ENCODE peak calls at places on chromosome 20, in six cellular contexts. O is tibial nerve, C is prostate gland, T is heart left ventricle, P is stomach, Z is HepG2. K is an unnamed sample. For H3K4me1, the result is how much of the 10 kb centered on the place peaks cover.

GRCh38 chr20:53319200-53319599 is 274.4 kb downstream of the ZNF217 start:
- DNase-seq in O (no peak), C (no peak), T (no peak), P (no peak), Z (no peak), K (no peak)

GRCh38 chr20:1824177-1824576 is 71.0 kb upstream of the SIRPA start:
- DNase-seq in O (no peak), C (no peak), T (no peak), P (no peak), Z (no peak), K (no peak)

GRCh38 chr20:13930246-13930645 is 60.2 kb downstream of the SEL1L2 start:
- DNase-seq in O (no peak), C (no peak), T (no peak), P (no peak), Z (no peak), K (no peak)

GRCh38 chr20:45857836-45858250 is 429 bp downstream of the ZSWIM3 start:
- DNase-seq in O (no peak), C (no peak), T (no peak), P (no peak), Z (no peak), K (no peak)

GRCh38 chr20:35447082-35447789 is 8.2 kb upstream of the CEP250 start:
- DNase-seq in O (peak), C (peak), T (peak), P (peak), Z (peak), K (peak)

GRCh38 chr20:64177787-64178186 is 13.5 kb downstream of the MYT1 start:
- DNase-seq in O (no peak), C (no peak), T (no peak), P (no peak), Z (no peak), K (no peak)

GRCh38 chr20:6126846-6127245 is 4.0 kb upstream of the FERMT1 start:
- DNase-seq in O (no peak), C (no peak), T (no peak), P (no peak), Z (no peak), K (no peak)

GRCh38 chr20:11328839-11329238 is 588.9 kb upstream of the BTBD3 start:
- DNase-seq in O (no peak), C (no peak), T (no peak), P (no peak), Z (no peak), K (no peak)

GRCh38 chr20:35395728-35396127 is 16.0 kb downstream of the UQCC1 start:
- DNase-seq in O (no peak), C (no peak), T (no peak), P (no peak), Z (no peak), K (no peak)

GRCh38 chr20:57040924-57041323 is 225.5 kb downstream of the BMP7 start:
- DNase-seq in O (no peak), C (peak), T (no peak), P (no peak), Z (no peak), K (no peak)

GRCh38 chr20:47019106-47019824 is 124.6 kb downstream of the EYA2 start:
- DNase-seq in O (peak), C (peak), T (no peak), P (no peak), Z (no peak), K (no peak)

GRCh38 chr20:1664911-1665310 is 7.3 kb upstream of the SIRPG start:
- DNase-seq in O (no peak), C (no peak), T (no peak), P (peak), Z (no peak), K (no peak)

GRCh38 chr20:45629496-45630100 is at the start of gene WFDC10A:
- DNase-seq in O (peak), C (no peak), T (peak), P (peak), Z (peak), K (no peak)

GRCh38 chr20:41408986-41409385 is 42.4 kb upstream of the EMILIN3 start:
- DNase-seq in O (no peak), C (no peak), T (peak), P (no peak), Z (no peak), K (no peak)

GRCh38 chr20:10414982-10415650 is 18.9 kb downstream of the MKKS start:
- DNase-seq in O (no peak), C (no peak), T (no peak), P (no peak), Z (no peak), K (no peak)

GRCh38 chr20:18986146-18986830 is 172.7 kb downstream of the SCP2D1 start:
- DNase-seq in O (no peak), C (no peak), T (no peak), P (no peak), Z (no peak), K (no peak)

GRCh38 chr20:13809373-13809772 is 24.5 kb downstream of the NDUFAF5 start:
- DNase-seq in O (no peak), C (no peak), T (no peak), P (no peak), Z (no peak), K (no peak)

GRCh38 chr20:53224851-53225250 is 252.7 kb downstream of the TSHZ2 start:
- DNase-seq in O (no peak), C (no peak), T (no peak), P (no peak), Z (no peak), K (no peak)

GRCh38 chr20:51368461-51369211 is 173.9 kb downstream of the NFATC2 start:
- DNase-seq in O (no peak), C (no peak), T (no peak), P (no peak), Z (no peak), K (no peak)

DNA sequence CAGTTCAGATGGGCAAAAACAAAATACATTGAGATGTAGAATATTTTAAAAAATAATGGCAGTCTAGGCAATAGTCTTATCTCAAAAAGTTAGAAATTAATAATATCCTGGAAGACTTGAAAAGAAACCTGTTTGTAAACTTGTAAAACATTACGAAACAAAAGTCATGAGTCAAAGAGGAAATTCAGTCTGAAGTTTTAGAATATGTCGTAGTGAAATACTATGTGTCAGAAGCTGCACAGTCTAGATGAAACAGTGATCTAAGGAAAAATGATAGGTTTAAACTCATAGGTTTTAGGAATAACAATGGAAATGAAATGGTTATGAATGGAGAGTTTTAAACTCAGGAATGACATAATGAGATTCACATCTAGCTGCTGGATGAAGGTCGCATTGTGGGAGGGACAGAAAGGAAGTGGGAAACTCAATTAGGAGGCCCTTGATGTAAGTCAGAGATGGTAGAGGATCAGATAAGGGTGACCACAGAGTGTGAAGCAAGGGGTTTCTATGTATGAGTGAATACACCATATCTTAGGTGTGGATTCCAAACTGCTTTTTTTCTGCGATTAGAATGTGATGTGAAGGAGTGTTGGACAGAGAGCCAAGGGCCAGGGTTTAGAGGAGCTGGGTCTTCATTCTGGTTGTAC is 2.8 kb downstream of the SNRPB2 start:
- DNase-seq in O (no peak), C (no peak), T (no peak), P (no peak), Z (no peak), K (no peak)
- H3K4me1 ChIP-seq in O (half or more), C (under half), T (under half), P (under half), Z (under half), K (under half)

DNA sequence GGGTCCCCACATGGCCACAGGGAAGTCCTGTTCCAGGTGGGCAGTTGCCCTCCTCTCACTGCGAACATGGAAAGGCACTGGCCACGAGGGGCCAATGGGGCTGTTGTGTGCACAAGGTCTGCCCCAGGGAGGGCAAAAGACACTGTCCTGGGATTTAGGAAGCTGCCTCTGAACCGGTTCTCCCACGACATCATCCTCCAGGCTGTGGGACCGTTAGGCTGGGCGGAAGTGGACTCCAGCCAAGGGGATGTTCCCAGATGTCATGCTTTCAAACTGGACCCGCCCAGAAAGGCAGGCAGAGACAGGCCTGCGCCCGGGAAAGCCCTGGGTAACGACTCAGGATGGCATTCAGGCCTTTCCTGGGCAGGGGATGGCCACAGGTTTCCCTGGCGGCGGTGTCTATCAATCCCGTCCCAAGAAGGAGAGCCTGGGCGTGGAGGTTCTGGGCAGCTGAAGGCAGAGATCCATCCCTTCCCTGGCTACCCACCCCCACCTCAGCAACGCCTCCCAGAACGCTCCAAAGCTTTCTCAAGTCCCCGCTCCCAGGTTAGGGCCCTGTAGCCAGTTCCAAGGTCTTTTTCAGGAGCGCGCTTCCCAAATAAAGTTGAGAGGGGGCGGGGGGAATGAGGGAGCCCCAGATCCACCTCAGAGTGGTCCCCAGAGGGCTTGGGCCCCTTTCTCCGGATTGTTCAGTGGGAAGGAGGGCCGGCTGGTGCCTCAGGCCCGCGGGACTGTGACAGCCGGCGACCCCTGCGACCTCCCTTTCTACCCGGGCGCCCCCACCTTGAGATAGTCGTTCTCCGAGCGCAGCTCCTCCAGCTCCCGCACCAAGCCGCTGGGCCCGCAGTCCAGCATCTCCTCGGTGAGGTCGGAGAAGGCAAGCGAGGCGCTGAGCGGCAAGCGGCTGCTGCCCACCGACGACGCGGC is 13.8 kb upstream of the TLDC2 start:
- DNase-seq in O (peak), C (peak), T (peak), P (peak), Z (peak), K (peak)
- TF ChIP-seq POLR2A in O (no peak), C (peak), T (peak), P (no peak), Z (peak), K (no peak)

GRCh38 chr20:24469116-24470030 is at the start of gene SYNDIG1:
- DNase-seq in O (no peak), C (no peak), T (peak), P (no peak), Z (no peak), K (no peak)

GRCh38 chr20:24472426-24472825 is 3.0 kb downstream of the SYNDIG1 start:
- DNase-seq in O (no peak), C (no peak), T (no peak), P (no peak), Z (no peak), K (no peak)

GRCh38 chr20:24470782-24471582 is 1.6 kb downstream of the SYNDIG1 start:
- DNase-seq in O (no peak), C (no peak), T (no peak), P (no peak), Z (no peak), K (no peak)

GRCh38 chr20:24468401-24469115 is 871 bp upstream of the SYNDIG1 start:
- DNase-seq in O (no peak), C (no peak), T (no peak), P (no peak), Z (no peak), K (no peak)

DNA sequence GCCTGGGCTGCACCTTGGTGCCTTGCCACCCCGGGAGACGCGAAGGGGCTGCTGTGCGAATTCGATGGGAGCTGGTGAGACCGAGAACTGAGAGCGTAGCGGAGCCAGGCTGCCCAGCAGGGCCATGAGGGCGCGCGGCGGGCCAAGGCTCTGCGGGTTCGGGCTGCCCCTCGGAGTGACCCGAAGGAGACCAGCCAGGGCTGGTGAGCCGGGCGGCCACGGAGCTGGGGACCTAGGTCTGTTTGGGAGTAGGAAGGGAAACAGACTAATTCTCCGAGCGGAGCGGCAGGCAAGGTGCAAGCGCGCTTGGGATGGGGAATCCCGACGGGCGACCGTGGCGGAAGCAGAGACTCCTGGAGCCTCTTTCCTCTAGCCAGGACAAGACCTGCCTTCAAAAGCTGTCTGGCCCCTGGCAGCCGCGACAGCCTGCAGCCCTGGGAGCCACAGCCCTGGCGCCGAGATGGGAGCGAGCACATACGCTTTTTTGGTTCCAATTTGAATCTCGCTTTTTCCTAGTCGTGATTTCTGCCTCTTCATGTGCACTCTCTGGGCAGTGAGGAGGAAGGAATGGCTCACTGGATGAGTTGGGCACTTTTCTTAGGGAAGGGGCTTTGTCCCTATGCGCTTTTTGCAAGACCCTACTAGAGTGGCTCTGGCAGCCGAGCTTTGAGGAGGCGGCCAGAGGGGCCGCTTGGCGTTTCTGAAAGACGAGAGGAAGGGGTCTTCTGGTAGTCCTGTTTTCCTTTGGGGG is 777 bp downstream of the SYNDIG1 start:
- DNase-seq in O (no peak), C (no peak), T (peak), P (no peak), Z (no peak), K (no peak)
- H3K27ac ChIP-seq in O (no peak), C (no peak), T (peak), P (no peak), Z (no peak), K (no peak)

GRCh38 chr20:49507741-49508434 is 25.4 kb upstream of the KCNB1 start:
- DNase-seq in O (no peak), C (peak), T (no peak), P (no peak), Z (no peak), K (no peak)
- H3K4me1 ChIP-seq in O (under half), C (under half), T (under half), P (under half), Z (under half), K (under half)

DNA sequence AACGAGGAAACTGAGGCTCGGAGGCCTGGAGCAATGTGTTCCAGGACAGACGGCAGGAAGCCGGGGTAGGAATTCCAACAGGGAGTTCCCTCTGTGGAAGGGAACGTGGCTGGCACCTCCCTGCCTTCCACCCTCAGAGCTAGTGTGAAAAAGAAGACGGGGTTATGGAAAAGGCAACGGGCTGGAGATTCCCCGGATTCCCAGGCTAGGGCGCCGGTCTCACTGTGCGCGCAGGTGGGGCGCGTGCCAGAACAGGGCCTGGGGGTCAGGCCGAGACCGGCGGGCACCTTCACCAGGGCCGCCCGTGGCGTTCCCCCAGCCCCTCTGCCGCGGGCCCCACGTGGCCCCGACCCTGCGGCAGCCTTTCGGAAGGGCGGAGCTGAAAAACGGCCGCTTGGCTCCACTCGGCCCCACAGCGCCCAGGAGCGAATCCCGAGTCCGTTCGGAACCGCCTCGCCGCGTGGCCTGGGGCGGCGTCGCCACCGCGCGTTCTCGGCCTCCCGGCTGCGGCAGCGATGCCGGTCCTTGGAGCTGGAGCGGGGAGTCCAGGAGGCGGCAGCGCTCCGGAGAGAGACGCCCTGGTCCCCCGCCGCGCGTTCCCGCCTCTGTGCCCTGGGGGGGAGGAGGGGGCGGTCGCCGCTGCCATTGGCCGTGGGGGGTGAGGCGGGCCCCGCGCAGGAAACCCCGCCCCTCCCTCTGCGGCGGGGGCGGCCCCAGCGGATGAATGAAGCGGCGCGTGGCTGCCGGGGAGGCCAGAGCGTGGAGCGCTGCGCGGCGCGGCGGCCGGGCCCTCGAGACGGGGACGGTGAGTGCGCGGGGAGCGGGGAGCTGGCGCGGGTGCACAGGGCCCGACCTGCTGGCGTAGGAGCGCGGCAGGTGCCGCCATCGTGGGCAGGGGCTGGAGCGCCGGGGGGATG is at the start of gene SLCO4A1:
- DNase-seq in O (peak), C (peak), T (peak), P (peak), Z (peak), K (no peak)
- TF ChIP-seq POLR2A in O (no peak), C (peak), T (peak), P (no peak), Z (peak), K (no peak)

DNA sequence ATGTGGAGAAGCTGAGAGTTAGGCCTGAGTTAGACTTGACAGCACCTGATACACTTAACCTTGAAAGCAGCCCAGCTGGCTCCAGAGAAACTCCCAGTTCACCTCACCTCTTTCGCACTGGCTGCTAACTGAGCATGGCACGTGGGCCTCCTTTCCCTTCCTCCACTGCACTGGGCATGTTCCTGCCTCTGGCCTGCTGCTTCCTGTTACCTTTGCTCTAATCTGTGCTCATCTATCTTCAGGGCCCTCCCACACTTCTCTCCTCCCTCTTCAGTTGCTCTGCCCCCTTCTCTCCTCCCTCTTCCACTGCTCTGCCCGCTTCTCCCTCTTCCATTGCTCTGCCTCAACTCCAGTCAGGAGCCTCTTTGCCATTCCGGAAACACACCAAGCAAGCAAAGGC is 13.7 kb upstream of the UBE2V1 start:
- DNase-seq in O (no peak), C (no peak), T (no peak), P (no peak), Z (no peak), K (no peak)
- H3K27ac ChIP-seq in O (no peak), C (no peak), T (peak), P (no peak), Z (peak), K (no peak)

DNA sequence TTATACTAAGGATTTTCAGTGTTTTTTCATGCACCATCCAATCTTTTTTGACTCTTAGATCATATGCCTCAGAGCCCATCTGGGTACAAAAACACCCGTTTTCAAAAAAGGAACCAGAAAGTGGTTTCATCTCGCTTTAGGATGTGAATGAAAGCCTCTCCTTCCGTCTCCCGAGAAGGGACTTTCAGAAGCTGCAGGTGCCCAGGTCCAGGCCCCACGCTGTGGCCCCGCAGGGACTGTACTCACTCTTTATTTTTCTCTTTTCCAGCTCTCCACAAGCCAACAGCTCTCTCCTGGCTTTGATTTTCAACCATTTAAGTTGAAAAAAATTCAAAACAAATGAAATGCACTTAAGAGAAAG is 467.5 kb downstream of the PREX1 start:
- DNase-seq in O (no peak), C (no peak), T (no peak), P (no peak), Z (no peak), K (no peak)
- H3K4me1 ChIP-seq in O (under half), C (under half), T (under half), P (under half), Z (under half), K (under half)

GRCh38 chr20:38067717-38068365 is 34.3 kb downstream of the RPRD1B start:
- DNase-seq in O (no peak), C (no peak), T (no peak), P (no peak), Z (no peak), K (no peak)
- TF ChIP-seq POLR2A in O (no peak), C (no peak), T (no peak), P (no peak), Z (no peak), K (no peak)

K was measured in breast epithelium.